ENCODE peak calls at places on chromosome 12, in ten cellular contexts. K is HCT116; S is psoas muscle; X is ascending aorta; W is prostate gland; O is CD4-positive, alpha-beta memory T cell; T is heart right ventricle; G is naive thymus-derived CD4-positive, alpha-beta T cell; D is uterus; Z is aorta. L is an unnamed sample. For H3K4me1, the result is how much of the 10 kb centered on the place peaks cover.

GRCh38 chr12:9064201-9064814 is 51.4 kb downstream of the A2M start:
- DNase-seq in K (peak), S (peak), X (peak), W (peak), O (peak), T (peak), G (peak), D (peak), Z (peak), L (peak)

GRCh38 chr12:3436496-3437060 is 54.4 kb upstream of the PRMT8 start:
- DNase-seq in K (no peak), S (no peak), X (peak), W (no peak), O (no peak), T (peak), G (no peak), D (no peak), Z (no peak), L (no peak)

GRCh38 chr12:69475237-69475984 is 5.2 kb downstream of the FRS2 start:
- DNase-seq in K (no peak), S (no peak), X (no peak), W (no peak), O (no peak), T (no peak), G (no peak), D (no peak), Z (no peak), L (no peak)

GRCh38 chr12:5665615-5666014 is 233.7 kb downstream of the NTF3 start:
- DNase-seq in K (no peak), S (no peak), X (no peak), W (no peak), O (no peak), T (no peak), G (no peak), D (no peak), Z (peak), L (no peak)

GRCh38 chr12:89486231-89486630 is 38.4 kb downstream of the GALNT4 start:
- DNase-seq in K (no peak), S (no peak), X (no peak), W (no peak), O (no peak), T (no peak), G (no peak), D (no peak), Z (no peak), L (no peak)

GRCh38 chr12:130715996-130716917 is at the start of gene RIMBP2:
- DNase-seq in K (no peak), S (no peak), X (no peak), W (peak), O (no peak), T (no peak), G (no peak), D (peak), Z (no peak), L (no peak)

GRCh38 chr12:66688836-66689439 is 10.1 kb upstream of the GRIP1 start:
- DNase-seq in K (peak), S (no peak), X (no peak), W (peak), O (no peak), T (peak), G (peak), D (no peak), Z (no peak), L (no peak)

GRCh38 chr12:12338528-12339168 is 11.4 kb downstream of the MANSC1 start:
- DNase-seq in K (no peak), S (no peak), X (peak), W (no peak), O (no peak), T (no peak), G (no peak), D (no peak), Z (no peak), L (no peak)

GRCh38 chr12:122457627-122458026 is 35.2 kb upstream of the CLIP1 start:
- DNase-seq in K (no peak), S (no peak), X (peak), W (no peak), O (no peak), T (no peak), G (no peak), D (no peak), Z (no peak), L (no peak)

GRCh38 chr12:47824198-47824597 is 4.5 kb upstream of the HDAC7 start:
- DNase-seq in K (no peak), S (no peak), X (no peak), W (no peak), O (peak), T (no peak), G (peak), D (no peak), Z (peak), L (no peak)

GRCh38 chr12:52089491-52089890 is 10.0 kb downstream of the SMIM41 start:
- DNase-seq in K (no peak), S (no peak), X (no peak), W (no peak), O (no peak), T (no peak), G (no peak), D (no peak), Z (no peak), L (no peak)

GRCh38 chr12:114958538-114958937 is 274.6 kb upstream of the TBX3 start:
- DNase-seq in K (no peak), S (no peak), X (no peak), W (no peak), O (no peak), T (no peak), G (no peak), D (no peak), Z (no peak), L (no peak)

GRCh38 chr12:55818140-55818728 is 393 bp downstream of the ORMDL2 start:
- DNase-seq in K (no peak), S (no peak), X (no peak), W (no peak), O (no peak), T (no peak), G (no peak), D (no peak), Z (no peak), L (no peak)

GRCh38 chr12:19506497-19506896 is 67.2 kb downstream of the AEBP2 start:
- DNase-seq in K (no peak), S (no peak), X (no peak), W (no peak), O (no peak), T (no peak), G (no peak), D (no peak), Z (no peak), L (no peak)

GRCh38 chr12:90977224-90977623 is 22.2 kb upstream of the CCER1 start:
- DNase-seq in K (no peak), S (no peak), X (no peak), W (no peak), O (no peak), T (no peak), G (no peak), D (no peak), Z (no peak), L (no peak)

GRCh38 chr12:3147260-3147659 is 70.1 kb downstream of the TSPAN9 start:
- DNase-seq in K (no peak), S (no peak), X (no peak), W (no peak), O (no peak), T (no peak), G (no peak), D (no peak), Z (no peak), L (no peak)

GRCh38 chr12:117279606-117280005 is 81.8 kb downstream of the NOS1 start:
- DNase-seq in K (no peak), S (no peak), X (no peak), W (no peak), O (no peak), T (no peak), G (no peak), D (no peak), Z (no peak), L (no peak)

GRCh38 chr12:56116267-56117081 is at the start of gene RPL41:
- DNase-seq in K (peak), S (peak), X (peak), W (peak), O (peak), T (peak), G (peak), D (peak), Z (peak), L (peak)

GRCh38 chr12:32163596-32163995 is 56.9 kb downstream of the BICD1 start:
- DNase-seq in K (no peak), S (no peak), X (no peak), W (no peak), O (no peak), T (no peak), G (no peak), D (no peak), Z (no peak), L (no peak)

GRCh38 chr12:10554228-10554970 is 48.7 kb downstream of the EIF2S3B start:
- DNase-seq in K (no peak), S (no peak), X (no peak), W (no peak), O (no peak), T (no peak), G (peak), D (no peak), Z (no peak), L (no peak)

GRCh38 chr12:124720019-124720686 is 143.5 kb downstream of the SCARB1 start:
- DNase-seq in K (no peak), S (no peak), X (no peak), W (no peak), O (no peak), T (no peak), G (no peak), D (peak), Z (no peak), L (no peak)

GRCh38 chr12:590206-590750 is 73.0 kb downstream of the NINJ2 start:
- DNase-seq in K (no peak), S (no peak), X (peak), W (no peak), O (no peak), T (no peak), G (no peak), D (no peak), Z (peak), L (no peak)

GRCh38 chr12:11497995-11498394 is 102.6 kb upstream of the PRB2 start:
- DNase-seq in K (no peak), S (no peak), X (no peak), W (no peak), O (no peak), T (no peak), G (no peak), D (no peak), Z (no peak), L (no peak)

GRCh38 chr12:94534761-94535613 is 75.3 kb upstream of the CEP83 start:
- DNase-seq in K (no peak), S (no peak), X (no peak), W (no peak), O (no peak), T (no peak), G (no peak), D (no peak), Z (no peak), L (no peak)

GRCh38 chr12:105935981-105936380 is 202.8 kb downstream of the NUAK1 start:
- DNase-seq in K (no peak), S (no peak), X (no peak), W (no peak), O (no peak), T (no peak), G (no peak), D (no peak), Z (no peak), L (no peak)

GRCh38 chr12:100173111-100173510 is 27.5 kb upstream of the ACTR6 start:
- DNase-seq in K (no peak), S (no peak), X (no peak), W (no peak), O (no peak), T (no peak), G (no peak), D (no peak), Z (no peak), L (no peak)

GRCh38 chr12:6775775-6776174 is 3.5 kb downstream of the LAG3 start:
- DNase-seq in K (no peak), S (no peak), X (no peak), W (no peak), O (no peak), T (no peak), G (no peak), D (no peak), Z (no peak), L (no peak)

GRCh38 chr12:9750276-9751203 is 10.2 kb downstream of the CD69 start:
- DNase-seq in K (peak), S (no peak), X (no peak), W (peak), O (peak), T (peak), G (peak), D (peak), Z (no peak), L (peak)

GRCh38 chr12:110039085-110039807 is 9.1 kb downstream of the C12orf76 start:
- DNase-seq in K (no peak), S (no peak), X (peak), W (peak), O (peak), T (no peak), G (peak), D (no peak), Z (no peak), L (peak)

GRCh38 chr12:29591140-29592020 is 93.9 kb upstream of the OVCH1 start:
- DNase-seq in K (no peak), S (peak), X (no peak), W (no peak), O (no peak), T (no peak), G (no peak), D (no peak), Z (no peak), L (no peak)

GRCh38 chr12:130083002-130083401 is 79.3 kb upstream of the FZD10 start:
- DNase-seq in K (no peak), S (no peak), X (no peak), W (peak), O (no peak), T (no peak), G (no peak), D (no peak), Z (no peak), L (no peak)

GRCh38 chr12:195951-196350 is 18.0 kb downstream of the SLC6A12 start:
- DNase-seq in K (no peak), S (peak), X (no peak), W (no peak), O (no peak), T (no peak), G (no peak), D (no peak), Z (no peak), L (no peak)

GRCh38 chr12:108821407-108822397 is 35.7 kb downstream of the SSH1 start:
- DNase-seq in K (no peak), S (no peak), X (no peak), W (no peak), O (no peak), T (no peak), G (no peak), D (no peak), Z (peak), L (no peak)

GRCh38 chr12:85829391-85829790 is 6.8 kb downstream of the RASSF9 start:
- DNase-seq in K (no peak), S (no peak), X (no peak), W (no peak), O (no peak), T (no peak), G (no peak), D (no peak), Z (no peak), L (no peak)

GRCh38 chr12:8665729-8666128 is 3.1 kb upstream of the MFAP5 start:
- DNase-seq in K (no peak), S (no peak), X (no peak), W (peak), O (no peak), T (no peak), G (no peak), D (no peak), Z (no peak), L (no peak)

GRCh38 chr12:120229583-120230325 is 28.8 kb upstream of the RPLP0 start:
- DNase-seq in K (no peak), S (no peak), X (no peak), W (no peak), O (no peak), T (peak), G (no peak), D (no peak), Z (peak), L (no peak)
- H3K4me1 ChIP-seq in K (half or more), S (half or more), X (half or more), W (half or more), O (half or more), T (half or more), G (half or more), D (under half), Z (under half), L (under half)

GRCh38 chr12:132521200-132521580 is 31.2 kb downstream of the FBRSL1 start:
- DNase-seq in K (no peak), S (no peak), X (no peak), W (no peak), O (no peak), T (no peak), G (no peak), D (no peak), Z (no peak), L (no peak)
- H3K4me1 ChIP-seq in K (under half), S (under half), X (under half), W (under half), O (under half), T (under half), G (under half), D (under half), Z (under half), L (under half)

DNA sequence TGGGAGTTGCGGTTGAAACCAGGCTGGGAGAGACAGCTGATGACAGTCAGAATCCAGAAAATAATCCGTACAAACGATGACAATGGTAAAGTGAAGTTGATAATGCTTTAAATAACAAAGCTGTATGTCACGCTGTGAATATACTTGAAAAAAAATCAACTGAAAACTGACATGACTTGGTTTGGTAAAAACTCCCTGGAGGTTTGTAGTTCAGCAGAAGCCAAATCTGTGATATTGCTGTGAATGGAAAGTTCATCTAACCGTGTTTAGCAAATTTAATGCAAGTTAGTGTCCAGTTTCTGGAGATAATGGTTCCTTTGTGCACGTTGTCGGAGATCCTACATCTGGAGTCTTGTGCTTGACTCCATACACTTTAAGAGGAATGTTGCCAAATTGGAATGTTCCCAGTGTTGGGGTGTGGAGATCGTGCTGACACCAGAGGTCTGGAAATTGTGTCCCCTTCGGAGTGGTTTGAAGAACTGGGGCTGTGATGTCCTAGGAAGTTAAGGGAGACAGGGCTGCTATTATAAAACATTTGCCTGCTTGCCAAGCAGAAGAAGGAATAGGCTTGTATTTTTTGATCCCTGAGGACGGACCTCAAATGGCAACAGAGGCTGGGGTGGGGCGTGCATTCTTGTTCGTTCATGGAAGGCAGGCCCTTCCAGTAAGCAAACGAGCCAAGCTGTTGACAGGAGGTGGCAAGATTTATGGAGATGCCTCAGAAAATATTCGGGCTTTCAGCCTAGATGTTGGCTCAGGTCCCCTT is 30.6 kb downstream of the PPFIBP1 start:
- DNase-seq in K (no peak), S (peak), X (peak), W (peak), O (no peak), T (peak), G (no peak), D (peak), Z (peak), L (peak)
- H3K4me1 ChIP-seq in K (half or more), S (half or more), X (under half), W (under half), O (under half), T (half or more), G (under half), D (under half), Z (under half), L (half or more)

DNA sequence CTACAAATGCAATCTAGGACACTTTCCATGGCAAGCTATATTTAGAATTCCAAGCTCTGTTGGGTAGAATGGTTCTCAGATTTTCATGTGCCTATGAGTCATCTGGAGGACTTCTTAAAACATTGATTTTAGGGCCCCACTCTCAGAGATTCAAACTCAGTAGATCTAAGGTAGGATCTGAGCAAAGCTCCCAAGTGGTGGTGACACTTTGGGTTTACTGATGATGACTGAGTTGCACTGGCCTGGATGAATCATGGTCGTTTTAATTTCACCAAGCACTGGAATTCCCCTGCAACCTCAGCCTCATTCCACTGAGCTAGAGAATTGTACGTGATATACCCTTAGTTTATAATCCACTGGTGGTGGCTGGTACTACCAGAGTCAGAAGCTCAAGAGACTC is 86.5 kb downstream of the PPM1H start:
- DNase-seq in K (peak), S (no peak), X (no peak), W (no peak), O (no peak), T (no peak), G (no peak), D (no peak), Z (no peak), L (no peak)
- H3K4me1 ChIP-seq in K (under half), S (under half), X (under half), W (under half), O (under half), T (under half), G (under half), D (under half), Z (under half), L (under half)

L was measured in lung.